ENCODE peak calls at places on chromosomes 6 and 20, in nine cellular contexts. P, F, Q, J, W, N, Y, D and C are unnamed samples. For H3K9me3, the result is how much of the 10 kb centered on the place peaks cover.

GRCh38 chr6:156269751-156270369 is 507.3 kb upstream of the ARID1B start:
- DNase-seq in N (no peak), W (no peak), F (no peak), J (no peak), D (no peak), P (no peak), Y (no peak), Q (no peak), C (no peak)

GRCh38 chr6:113065606-113066005 is 718.5 kb downstream of the RFPL4B start:
- DNase-seq in W (no peak), F (no peak), N (no peak), Y (no peak), P (peak), Q (peak), D (no peak), J (no peak), C (no peak)

GRCh38 chr20:24194133-24194532 is 205.6 kb upstream of the GGTLC1 start:
- DNase-seq in N (no peak), F (no peak), Y (no peak), P (no peak), W (no peak), Q (no peak), D (no peak), J (no peak), C (no peak)

GRCh38 chr6:144141470-144141869 is 8.8 kb upstream of the STX11 start:
- DNase-seq in J (no peak), N (no peak), W (no peak), F (no peak), Y (no peak), P (no peak), Q (no peak), D (no peak), C (no peak)

GRCh38 chr6:121651420-121651819 is 216.0 kb downstream of the GJA1 start:
- DNase-seq in Y (no peak), W (no peak), F (no peak), J (no peak), P (peak), Q (peak), N (no peak), D (no peak), C (no peak)

GRCh38 chr6:122995930-122996796 is at the start of gene CLVS2:
- DNase-seq in F (no peak), J (peak), P (no peak), N (no peak), W (peak), Q (peak), Y (no peak), D (no peak), C (peak)

GRCh38 chr6:30067460-30068139 is 602 bp downstream of the PPP1R11 start:
- DNase-seq in D (no peak), Q (no peak), F (no peak), P (no peak), Y (no peak), J (no peak), W (no peak), N (no peak), C (no peak)

GRCh38 chr6:136757150-136757549 is 35.1 kb downstream of the MAP3K5 start:
- DNase-seq in Q (peak), F (no peak), P (no peak), W (no peak), N (no peak), D (no peak), Y (no peak), J (no peak), C (no peak)

GRCh38 chr20:2688041-2688591 is 4.5 kb upstream of the EBF4 start:
- DNase-seq in J (peak), Q (peak), F (no peak), Y (peak), P (peak), N (no peak), W (peak), D (peak), C (no peak)

GRCh38 chr6:30283761-30284160 is 43.0 kb upstream of the TRIM39 start:
- DNase-seq in F (no peak), J (no peak), P (no peak), W (no peak), Y (no peak), Q (no peak), N (no peak), D (no peak), C (no peak)

GRCh38 chr6:153032255-153032882 is 29.9 kb upstream of the MTRF1L start:
- DNase-seq in N (no peak), P (peak), Q (peak), F (no peak), W (no peak), Y (no peak), D (no peak), J (no peak), C (peak)

GRCh38 chr20:10134176-10134575 is 84.5 kb upstream of the SNAP25 start:
- DNase-seq in P (no peak), D (no peak), Q (no peak), F (no peak), Y (no peak), J (no peak), W (no peak), N (no peak), C (no peak)

GRCh38 chr6:42962502-42963178 is 2.1 kb downstream of the GNMT start:
- DNase-seq in F (no peak), N (no peak), Q (no peak), J (no peak), P (no peak), Y (no peak), W (no peak), D (no peak), C (no peak)

GRCh38 chr6:87628424-87628823 is 38.5 kb downstream of the ORC3 start:
- DNase-seq in Q (no peak), Y (no peak), D (no peak), N (no peak), J (no peak), P (no peak), F (no peak), W (no peak), C (no peak)

GRCh38 chr6:3377536-3378397 is 79.1 kb downstream of the SLC22A23 start:
- DNase-seq in P (no peak), J (peak), N (no peak), Q (peak), W (no peak), D (no peak), Y (no peak), F (no peak), C (peak)

GRCh38 chr6:125230674-125231073 is 71.1 kb downstream of the HDDC2 start:
- DNase-seq in F (no peak), Y (no peak), P (no peak), N (no peak), Q (peak), D (no peak), W (no peak), J (no peak), C (no peak)

GRCh38 chr20:44716309-44717106 is 1.3 kb downstream of the CCN5 start:
- DNase-seq in W (no peak), F (peak), P (no peak), Q (no peak), D (no peak), N (no peak), J (peak), Y (no peak), C (peak)

GRCh38 chr6:1831030-1831429 is 221.3 kb downstream of the FOXC1 start:
- DNase-seq in N (no peak), F (no peak), P (no peak), D (no peak), J (no peak), Q (no peak), W (no peak), Y (no peak), C (no peak)

GRCh38 chr6:145964948-145965366 is 799 bp upstream of the SHPRH start:
- DNase-seq in Y (no peak), F (no peak), Q (no peak), W (no peak), J (no peak), P (peak), D (no peak), N (no peak), C (no peak)

GRCh38 chr6:168381726-168382458 is 59.1 kb upstream of the SMOC2 start:
- DNase-seq in J (peak), N (no peak), Q (no peak), Y (no peak), F (peak), W (no peak), D (no peak), P (no peak), C (no peak)

GRCh38 chr6:168383062-168383854 is 57.7 kb upstream of the SMOC2 start:
- DNase-seq in Q (no peak), W (no peak), P (no peak), D (no peak), F (peak), Y (no peak), J (no peak), N (no peak), C (no peak)

GRCh38 chr6:168384045-168385038 is 56.6 kb upstream of the SMOC2 start:
- DNase-seq in P (no peak), D (no peak), Q (no peak), J (peak), W (no peak), Y (no peak), F (peak), N (no peak), C (no peak)

GRCh38 chr6:168377856-168378832 is 58.6 kb upstream of the DACT2 start:
- DNase-seq in N (no peak), J (peak), Q (no peak), P (no peak), D (no peak), W (no peak), F (no peak), Y (no peak), C (no peak)

GRCh38 chr6:168380956-168381605 is 59.9 kb upstream of the SMOC2 start:
- DNase-seq in F (peak), P (no peak), Y (no peak), Q (no peak), W (no peak), J (peak), N (no peak), D (no peak), C (no peak)
- H3K9me3 ChIP-seq in F (under half), P (under half), Y (under half), Q (under half), W (under half), J (under half), N (under half), D (under half), C (half or more)

GRCh38 chr20:61263084-61263695 is 11.1 kb downstream of the CDH4 start:
- DNase-seq in P (no peak), J (no peak), F (no peak), N (no peak), W (no peak), Q (no peak), D (peak), Y (no peak), C (no peak)
- TF ChIP-seq CTCF in P (peak), J (peak), F (peak), N (peak), W (peak), Q (peak), D (peak), Y (peak), C (peak)

GRCh38 chr20:31489152-31489551 is 14.1 kb downstream of the REM1 start:
- DNase-seq in F (no peak), Q (no peak), W (no peak), N (no peak), J (no peak), Y (no peak), D (no peak), P (no peak), C (no peak)
- H3K9me3 ChIP-seq in F (under half), Q (under half), W (under half), N (under half), J (under half), Y (under half), D (under half), P (under half), C (under half)

GRCh38 chr6:69719602-69720193 is 77.1 kb downstream of the LMBRD1 start:
- DNase-seq in Q (peak), D (no peak), Y (no peak), N (no peak), J (no peak), P (peak), W (no peak), F (no peak), C (peak)
- TF ChIP-seq CTCF in Q (peak), D (no peak), Y (peak), N (no peak), J (no peak), P (no peak), W (peak), F (peak), C (peak)

DNA sequence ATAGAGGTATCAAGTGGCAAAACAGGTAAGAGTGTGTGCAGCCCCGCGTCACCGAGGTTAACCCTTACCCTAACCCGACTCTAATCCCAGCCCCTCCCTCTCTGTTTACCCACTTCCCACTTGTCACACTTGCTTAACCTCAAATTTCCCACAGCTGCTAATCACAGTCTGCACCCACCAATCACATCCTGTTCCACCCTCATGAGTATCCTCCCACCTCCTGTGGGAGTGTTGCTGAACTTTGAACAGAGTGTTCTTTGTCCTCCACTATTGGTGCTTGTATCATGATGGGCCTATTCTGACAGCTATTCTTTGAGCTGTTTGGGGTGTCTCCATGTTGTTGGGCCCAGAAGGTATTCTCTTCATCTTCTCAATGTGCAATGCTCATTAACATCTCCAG is 487.8 kb downstream of the PTPRT start:
- DNase-seq in W (no peak), Q (no peak), F (no peak), J (no peak), Y (no peak), N (no peak), P (no peak), D (no peak), C (no peak)
- H3K9me3 ChIP-seq in W (under half), Q (under half), F (under half), J (under half), Y (under half), N (under half), P (under half), D (under half), C (under half)